ENCODE peak calls at places on chromosomes 2 and 18, in six cellular contexts. O, E, H, M, V and A are unnamed samples.

GRCh38 chr2:33210626-33211025 is 263.9 kb downstream of the LTBP1 start:
- DNase-seq in O (no peak), E (no peak), H (no peak), M (no peak), V (no peak), A (no peak)

GRCh38 chr2:25690058-25690457 is 16.7 kb upstream of the DTNB start:
- DNase-seq in O (peak), E (no peak), H (no peak), M (no peak), V (no peak), A (no peak)

GRCh38 chr2:26495705-26496271 is 17.9 kb upstream of the OTOF start:
- DNase-seq in O (no peak), E (no peak), H (peak), M (no peak), V (no peak), A (no peak)

GRCh38 chr2:154507186-154507585 is 191.3 kb upstream of the KCNJ3 start:
- DNase-seq in O (no peak), E (no peak), H (no peak), M (no peak), V (no peak), A (no peak)

GRCh38 chr2:177916342-177916741 is 156.2 kb downstream of the PDE11A start:
- DNase-seq in O (no peak), E (no peak), H (no peak), M (no peak), V (no peak), A (no peak)

GRCh38 chr2:36343601-36344000 is 12.0 kb upstream of the CRIM1 start:
- DNase-seq in O (no peak), E (no peak), H (no peak), M (no peak), V (no peak), A (no peak)

GRCh38 chr2:229174794-229175529 is 96.1 kb downstream of the PID1 start:
- DNase-seq in O (no peak), E (peak), H (no peak), M (peak), V (no peak), A (no peak)

GRCh38 chr18:7940976-7941375 is 373.9 kb downstream of the PTPRM start:
- DNase-seq in O (no peak), E (no peak), H (no peak), M (no peak), V (no peak), A (no peak)

GRCh38 chr2:160270571-160271113 is 70.6 kb upstream of the ITGB6 start:
- DNase-seq in O (no peak), E (no peak), H (no peak), M (peak), V (no peak), A (no peak)

GRCh38 chr2:148614024-148614331 is 30.6 kb upstream of the EPC2 start:
- DNase-seq in O (no peak), E (no peak), H (no peak), M (no peak), V (no peak), A (no peak)

GRCh38 chr18:12441475-12442035 is 33.8 kb downstream of the PRELID3A start:
- DNase-seq in O (no peak), E (no peak), H (no peak), M (no peak), V (no peak), A (no peak)

GRCh38 chr2:52473526-52473925 is 1294.1 kb upstream of the CHAC2 start:
- DNase-seq in O (no peak), E (no peak), H (no peak), M (no peak), V (no peak), A (no peak)

GRCh38 chr2:179558010-179558911 is 293.6 kb upstream of the SESTD1 start:
- DNase-seq in O (peak), E (peak), H (no peak), M (no peak), V (no peak), A (no peak)

GRCh38 chr18:43271593-43272432 is 5.5 kb downstream of the SYT4 start:
- DNase-seq in O (no peak), E (peak), H (no peak), M (no peak), V (peak), A (no peak)

GRCh38 chr2:170354855-170355649 is 177.1 kb downstream of the MYO3B start:
- DNase-seq in O (no peak), E (no peak), H (no peak), M (no peak), V (no peak), A (no peak)

GRCh38 chr2:147082850-147083522 is 761.8 kb upstream of the ACVR2A start:
- DNase-seq in O (peak), E (peak), H (no peak), M (no peak), V (peak), A (no peak)

GRCh38 chr18:51321696-51322095 is 124.2 kb upstream of the MEX3C start:
- DNase-seq in O (no peak), E (no peak), H (no peak), M (no peak), V (no peak), A (no peak)

GRCh38 chr18:67997496-67997895 is 481.0 kb upstream of the DSEL start:
- DNase-seq in O (no peak), E (no peak), H (no peak), M (no peak), V (no peak), A (no peak)

GRCh38 chr2:197464180-197464579 is 10.8 kb downstream of the COQ10B start:
- DNase-seq in O (no peak), E (no peak), H (no peak), M (no peak), V (no peak), A (no peak)

GRCh38 chr2:238161291-238162051 is 2.7 kb downstream of the ERFE start:
- DNase-seq in O (no peak), E (peak), H (peak), M (no peak), V (no peak), A (no peak)

DNA sequence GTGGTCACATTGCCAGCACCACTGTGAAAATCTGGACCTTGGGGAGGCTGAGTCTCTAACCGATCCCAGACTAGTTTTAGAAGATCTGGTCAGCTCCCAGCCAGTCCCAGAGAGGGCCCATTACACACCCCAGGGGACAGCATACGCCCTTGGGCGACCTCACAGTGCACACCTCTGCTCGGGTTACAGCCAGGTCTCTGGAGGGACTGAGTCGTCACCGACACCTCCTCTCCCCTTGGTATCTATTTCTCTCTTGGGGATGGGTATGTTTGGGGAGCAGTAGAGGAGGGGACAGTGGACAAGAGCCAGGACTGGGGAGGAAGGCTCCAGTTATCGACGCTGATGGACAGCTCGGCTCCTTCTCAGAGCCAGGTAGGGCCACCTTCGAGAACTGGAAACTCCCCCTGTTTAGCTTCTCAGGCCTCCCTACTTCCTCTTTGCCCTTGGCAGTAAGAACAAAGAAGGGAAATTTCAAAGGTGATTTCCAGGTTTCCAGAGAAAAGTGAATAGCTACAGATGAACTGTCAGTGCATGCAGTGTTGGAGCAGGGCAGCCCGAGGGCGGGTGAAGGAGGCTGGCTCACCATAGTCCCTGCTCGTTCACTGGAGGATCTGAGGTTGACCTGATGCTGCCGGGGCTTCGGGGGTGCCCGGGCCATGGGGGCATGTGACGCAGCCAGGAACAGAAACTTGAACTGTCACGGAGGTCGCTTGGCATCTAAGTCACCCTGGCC is 4.4 kb upstream of the SEMA4C start:
- DNase-seq in O (no peak), E (no peak), H (peak), M (no peak), V (no peak), A (no peak)
- TF ChIP-seq POLR2A in O (no peak), E (no peak), H (no peak), M (no peak), V (no peak), A (no peak)

GRCh38 chr2:190538201-190538600 is 3.7 kb upstream of the NEMP2 start:
- DNase-seq in O (no peak), E (no peak), H (no peak), M (no peak), V (no peak), A (no peak)

GRCh38 chr2:190535119-190535439 is 557 bp upstream of the NEMP2 start:
- DNase-seq in O (no peak), E (no peak), H (no peak), M (no peak), V (no peak), A (no peak)

GRCh38 chr2:190540048-190540447 is 5.5 kb upstream of the NEMP2 start:
- DNase-seq in O (no peak), E (no peak), H (no peak), M (no peak), V (no peak), A (no peak)

GRCh38 chr2:190535586-190535985 is 1.1 kb upstream of the NEMP2 start:
- DNase-seq in O (no peak), E (no peak), H (no peak), M (no peak), V (no peak), A (no peak)

DNA sequence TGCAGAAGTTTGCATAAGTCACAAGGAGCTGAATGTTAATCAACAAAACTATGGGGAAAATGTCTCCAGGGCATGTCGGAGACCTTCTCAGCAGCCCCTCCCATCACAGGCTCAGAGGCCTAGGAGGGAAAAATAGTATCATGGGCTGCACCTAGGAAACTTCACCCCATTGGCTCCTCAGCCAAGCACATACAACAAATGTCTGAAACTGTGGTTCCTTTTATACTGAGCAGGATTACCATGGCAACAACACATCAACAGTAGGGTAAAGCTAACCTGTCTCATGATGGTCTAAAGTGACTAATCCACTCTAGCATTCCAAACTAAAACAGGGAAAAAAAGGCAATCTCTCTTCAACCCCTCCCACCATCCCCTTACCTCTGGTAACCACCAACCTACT is 3.2 kb upstream of the NEMP2 start:
- DNase-seq in O (no peak), E (no peak), H (no peak), M (no peak), V (no peak), A (no peak)
- H3K27ac ChIP-seq in O (no peak), E (no peak), H (no peak), M (no peak), V (no peak), A (no peak)

GRCh38 chr2:118090387-118091139 is 2.3 kb downstream of the INSIG2 start:
- DNase-seq in O (no peak), E (no peak), H (no peak), M (no peak), V (no peak), A (no peak)

GRCh38 chr2:118091140-118091478 is 2.8 kb downstream of the INSIG2 start:
- DNase-seq in O (no peak), E (no peak), H (no peak), M (no peak), V (no peak), A (no peak)

GRCh38 chr2:118089015-118089800 is 937 bp downstream of the INSIG2 start:
- DNase-seq in O (peak), E (no peak), H (no peak), M (peak), V (peak), A (no peak)

GRCh38 chr2:118086024-118086633 is 2.1 kb upstream of the INSIG2 start:
- DNase-seq in O (no peak), E (no peak), H (no peak), M (no peak), V (no peak), A (no peak)

GRCh38 chr2:118088051-118089014 is at the start of gene INSIG2:
- DNase-seq in O (peak), E (peak), H (peak), M (peak), V (peak), A (peak)
- TF ChIP-seq POLR2A in O (peak), E (no peak), H (no peak), M (no peak), V (peak), A (peak)

GRCh38 chr18:3014501-3015202 is 1.7 kb upstream of the LPIN2 start:
- DNase-seq in O (no peak), E (no peak), H (no peak), M (no peak), V (no peak), A (no peak)

GRCh38 chr18:3012920-3013810 is at the start of gene LPIN2:
- DNase-seq in O (peak), E (peak), H (peak), M (peak), V (peak), A (peak)

GRCh38 chr18:3016584-3017292 is 3.8 kb upstream of the LPIN2 start:
- DNase-seq in O (no peak), E (no peak), H (no peak), M (no peak), V (no peak), A (no peak)

GRCh38 chr18:3015851-3016250 is 2.9 kb upstream of the LPIN2 start:
- DNase-seq in O (no peak), E (no peak), H (no peak), M (no peak), V (no peak), A (no peak)

DNA sequence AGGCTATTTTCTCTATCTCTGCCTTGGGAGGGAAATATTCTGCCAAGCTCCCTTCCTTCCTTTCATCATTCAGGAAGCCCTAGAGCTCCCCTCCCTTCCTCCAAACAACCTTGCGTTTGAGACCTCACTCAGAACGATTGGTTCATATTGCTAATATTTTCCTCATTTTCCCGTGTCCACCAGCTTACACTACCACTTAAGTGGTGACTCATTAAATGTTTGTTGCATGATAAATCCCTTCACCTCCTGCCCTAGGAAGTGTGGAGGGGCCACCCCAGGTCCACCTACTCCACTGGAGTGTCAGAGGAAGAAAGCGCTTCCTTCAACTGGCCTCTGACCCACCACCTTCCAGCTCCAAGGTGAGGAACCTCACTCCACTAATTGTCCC is 2.3 kb upstream of the LPIN2 start:
- DNase-seq in O (no peak), E (no peak), H (no peak), M (peak), V (peak), A (no peak)
- H3K27ac ChIP-seq in O (peak), E (peak), H (peak), M (peak), V (peak), A (peak)

GRCh38 chr18:49648326-49648725 is 86.5 kb downstream of the LIPG start:
- DNase-seq in O (no peak), E (no peak), H (peak), M (no peak), V (no peak), A (no peak)
- TF ChIP-seq POLR2A in O (no peak), E (no peak), H (no peak), M (no peak), V (no peak), A (no peak)

GRCh38 chr2:156472686-156473085 is 36.5 kb downstream of the GPD2 start:
- DNase-seq in O (no peak), E (no peak), H (no peak), M (no peak), V (no peak), A (no peak)
- H3K27ac ChIP-seq in O (no peak), E (no peak), H (no peak), M (no peak), V (no peak), A (no peak)

GRCh38 chr2:76700894-76701293 is 821.3 kb downstream of the LRRTM4 start:
- DNase-seq in O (no peak), E (no peak), H (no peak), M (no peak), V (no peak), A (no peak)
- TF ChIP-seq POLR2A in O (no peak), E (no peak), H (no peak), M (no peak), V (no peak), A (no peak)

GRCh38 chr2:55107428-55107827 is 57.2 kb upstream of the RTN4 start:
- DNase-seq in O (no peak), E (no peak), H (no peak), M (no peak), V (no peak), A (no peak)

GRCh38 chr2:55103039-55103438 is 52.8 kb upstream of the RTN4 start:
- DNase-seq in O (no peak), E (no peak), H (no peak), M (no peak), V (no peak), A (no peak)

GRCh38 chr2:55108456-55108855 is 58.2 kb upstream of the RTN4 start:
- DNase-seq in O (no peak), E (no peak), H (no peak), M (no peak), V (no peak), A (no peak)

GRCh38 chr2:55106148-55106547 is 55.9 kb upstream of the RTN4 start:
- DNase-seq in O (no peak), E (no peak), H (no peak), M (no peak), V (no peak), A (no peak)

GRCh38 chr2:55105456-55105855 is 55.2 kb upstream of the RTN4 start:
- DNase-seq in O (no peak), E (no peak), H (no peak), M (no peak), V (no peak), A (no peak)
- H3K27ac ChIP-seq in O (no peak), E (no peak), H (no peak), M (no peak), V (no peak), A (no peak)